ENCODE peak calls at places on chromosome 21, in four cellular contexts. C, W, T and P are unnamed samples.

GRCh38 chr21:35020446-35020845 is 28.7 kb downstream of the RUNX1 start:
- DNase-seq in T (no peak), C (no peak), W (peak), P (no peak)

GRCh38 chr21:39016740-39017315 is 166.4 kb downstream of the PSMG1 start:
- DNase-seq in T (no peak), C (peak), W (peak), P (no peak)

GRCh38 chr21:34670220-34670961 is 1.6 kb downstream of the CLIC6 start:
- DNase-seq in C (no peak), W (peak), T (no peak), P (no peak)

GRCh38 chr21:46083271-46084040 is 14.5 kb upstream of the COL6A2 start:
- DNase-seq in W (peak), T (no peak), C (no peak), P (no peak)

GRCh38 chr21:37371041-37371397 is 4.4 kb downstream of the DYRK1A start:
- DNase-seq in T (no peak), C (no peak), W (no peak), P (no peak)

GRCh38 chr21:25790122-25790951 is 55.6 kb downstream of the GABPA start:
- DNase-seq in C (peak), W (no peak), T (peak), P (peak)

GRCh38 chr21:31184462-31184861 is 146.2 kb upstream of the KRTAP19-8 start:
- DNase-seq in W (no peak), C (peak), T (no peak), P (no peak)

GRCh38 chr21:42741056-42741455 is 87.6 kb downstream of the PDE9A start:
- DNase-seq in W (no peak), C (no peak), T (no peak), P (no peak)

GRCh38 chr21:46153259-46154154 is 1.9 kb downstream of the FTCD start:
- DNase-seq in C (peak), T (no peak), W (peak), P (peak)

GRCh38 chr21:39006653-39007417 is 176.4 kb downstream of the PSMG1 start:
- DNase-seq in C (peak), W (no peak), T (no peak), P (no peak)

GRCh38 chr21:38925923-38926322 is 120.2 kb downstream of the ETS2 start:
- DNase-seq in C (no peak), T (no peak), W (no peak), P (no peak)

GRCh38 chr21:46562964-46563607 is 41.8 kb downstream of the S100B start:
- DNase-seq in T (no peak), W (no peak), C (no peak), P (no peak)

GRCh38 chr21:44919111-44919912 is 1.4 kb downstream of the ITGB2 start:
- DNase-seq in T (no peak), C (peak), W (peak), P (no peak)

GRCh38 chr21:39763282-39763970 is 18.4 kb downstream of the IGSF5 start:
- DNase-seq in W (no peak), T (no peak), C (no peak), P (no peak)

GRCh38 chr21:42013338-42013737 is 3.2 kb upstream of the ZBTB21 start:
- DNase-seq in W (no peak), T (no peak), C (no peak), P (peak)

GRCh38 chr21:43851593-43851992 is 13.4 kb upstream of the AGPAT3 start:
- DNase-seq in T (no peak), C (no peak), W (peak), P (no peak)

GRCh38 chr21:28229811-28230210 is 762.9 kb downstream of the LTN1 start:
- DNase-seq in C (no peak), T (no peak), W (no peak), P (no peak)

GRCh38 chr21:33236799-33237198 is 7.1 kb downstream of the IFNAR2 start:
- DNase-seq in C (no peak), T (no peak), W (no peak), P (no peak)

GRCh38 chr21:37405629-37406028 is 39.1 kb downstream of the DYRK1A start:
- DNase-seq in C (no peak), W (no peak), T (no peak), P (no peak)

GRCh38 chr21:46118871-46119564 is 21.1 kb downstream of the COL6A2 start:
- DNase-seq in W (peak), T (no peak), C (no peak), P (no peak)

GRCh38 chr21:45207839-45208626 is 79.7 kb downstream of the POFUT2 start:
- DNase-seq in W (no peak), C (no peak), T (no peak), P (no peak)

GRCh38 chr21:38349111-38349746 is 92.4 kb downstream of the KCNJ15 start:
- DNase-seq in T (peak), W (no peak), C (no peak), P (peak)

GRCh38 chr21:44927587-44928461 is 7.1 kb upstream of the ITGB2 start:
- DNase-seq in C (peak), W (peak), T (no peak), P (no peak)

GRCh38 chr21:45427331-45428271 is 22.6 kb downstream of the COL18A1 start:
- DNase-seq in C (no peak), W (no peak), T (no peak), P (no peak)

GRCh38 chr21:27693376-27693775 is 726.5 kb upstream of the ADAMTS5 start:
- DNase-seq in T (no peak), C (no peak), W (no peak), P (no peak)

GRCh38 chr21:45417256-45417950 is 12.4 kb downstream of the COL18A1 start:
- DNase-seq in C (no peak), W (peak), T (no peak), P (no peak)

GRCh38 chr21:46111193-46111571 is 13.3 kb downstream of the COL6A2 start:
- DNase-seq in C (no peak), W (no peak), T (no peak), P (no peak)

GRCh38 chr21:25660233-25660632 is 21.2 kb downstream of the JAM2 start:
- DNase-seq in C (no peak), T (no peak), W (no peak), P (no peak)

GRCh38 chr21:42125571-42126544 is 54.7 kb downstream of the UMODL1 start:
- DNase-seq in C (peak), W (peak), T (peak), P (peak)

GRCh38 chr21:43865471-43866181 is 603 bp downstream of the AGPAT3 start:
- DNase-seq in W (peak), C (peak), T (no peak), P (no peak)

GRCh38 chr21:44952116-44952928 is 12.5 kb downstream of the SLX9 start:
- DNase-seq in T (no peak), C (no peak), W (peak), P (no peak)

GRCh38 chr21:31732538-31732864 is 583 bp upstream of the SCAF4 start:
- DNase-seq in W (no peak), T (no peak), C (no peak), P (peak)